ENCODE peak calls at places on chromosomes 5 and 9, in five cellular contexts. V, P, E, U and G are unnamed samples. For H3K9me3, the result is how much of the 10 kb centered on the place peaks cover.

GRCh38 chr5:14807471-14807870 is 64.1 kb downstream of the ANKH start:
- DNase-seq in V (no peak), P (no peak), E (no peak), U (no peak), G (no peak)

GRCh38 chr5:138640855-138641254 is 65.7 kb upstream of the HSPA9 start:
- DNase-seq in V (no peak), P (no peak), E (no peak), U (no peak), G (no peak)

GRCh38 chr5:71809446-71809845 is 90.4 kb downstream of the CARTPT start:
- DNase-seq in V (no peak), P (no peak), E (no peak), U (no peak), G (no peak)

GRCh38 chr9:34177906-34178697 is 741 bp upstream of the UBAP1 start:
- DNase-seq in V (no peak), P (no peak), E (no peak), U (no peak), G (no peak)

GRCh38 chr5:32462618-32463017 is 18.1 kb upstream of the ZFR start:
- DNase-seq in V (no peak), P (no peak), E (no peak), U (no peak), G (no peak)

GRCh38 chr5:147906326-147907095 is at the start of gene C5orf46:
- DNase-seq in V (peak), P (peak), E (no peak), U (no peak), G (no peak)

GRCh38 chr9:33137781-33138264 is 29.3 kb downstream of the B4GALT1 start:
- DNase-seq in V (no peak), P (no peak), E (no peak), U (no peak), G (no peak)

GRCh38 chr9:76691761-76692313 is 72.4 kb upstream of the PCA3 start:
- DNase-seq in V (peak), P (no peak), E (no peak), U (no peak), G (no peak)

GRCh38 chr5:122715095-122715494 is 59.8 kb upstream of the SNX2 start:
- DNase-seq in V (no peak), P (no peak), E (no peak), U (no peak), G (no peak)

GRCh38 chr5:86756839-86757238 is 139.1 kb downstream of the COX7C start:
- DNase-seq in V (no peak), P (no peak), E (no peak), U (no peak), G (no peak)

GRCh38 chr9:135884328-135885035 is 22.9 kb downstream of the CAMSAP1 start:
- DNase-seq in V (peak), P (peak), E (no peak), U (no peak), G (no peak)

GRCh38 chr9:125240649-125240999 is 519 bp downstream of the HSPA5 start:
- DNase-seq in V (no peak), P (no peak), E (peak), U (no peak), G (no peak)

GRCh38 chr5:59034498-59035186 is 451.8 kb downstream of the RAB3C start:
- DNase-seq in V (peak), P (peak), E (no peak), U (no peak), G (no peak)

GRCh38 chr9:35516481-35516880 is 26.6 kb downstream of the RUSC2 start:
- DNase-seq in V (peak), P (peak), E (no peak), U (no peak), G (no peak)

GRCh38 chr5:107806705-107807104 is 136.0 kb upstream of the EFNA5 start:
- DNase-seq in V (peak), P (peak), E (no peak), U (no peak), G (no peak)

GRCh38 chr9:125409217-125409636 is 147.6 kb downstream of the GAPVD1 start:
- DNase-seq in V (no peak), P (no peak), E (no peak), U (no peak), G (no peak)

GRCh38 chr9:93062364-93062763 is 3.9 kb downstream of the SUSD3 start:
- DNase-seq in V (no peak), P (no peak), E (no peak), U (no peak), G (no peak)

GRCh38 chr5:65769539-65769938 is 47.5 kb downstream of the NLN start:
- DNase-seq in V (no peak), P (peak), E (no peak), U (peak), G (no peak)

GRCh38 chr9:129471201-129472019 is 149.5 kb downstream of the C9orf50 start:
- DNase-seq in V (no peak), P (no peak), E (no peak), U (no peak), G (no peak)

GRCh38 chr9:134315716-134316443 is 10.4 kb upstream of the RXRA start:
- DNase-seq in V (no peak), P (no peak), E (no peak), U (no peak), G (no peak)

GRCh38 chr5:123344819-123345426 is 78.3 kb downstream of the CEP120 start:
- DNase-seq in V (peak), P (peak), E (peak), U (no peak), G (no peak)

GRCh38 chr5:150538007-150538917 is 30.3 kb downstream of the NDST1 start:
- DNase-seq in V (no peak), P (no peak), E (no peak), U (no peak), G (no peak)

GRCh38 chr9:34123682-34124081 is 2.8 kb downstream of the DCAF12 start:
- DNase-seq in V (no peak), P (no peak), E (peak), U (no peak), G (no peak)

GRCh38 chr5:88671408-88671807 is 211.6 kb downstream of the MEF2C start:
- DNase-seq in V (no peak), P (no peak), E (no peak), U (no peak), G (no peak)

GRCh38 chr9:118961857-118962256 is 407.4 kb downstream of the BRINP1 start:
- DNase-seq in V (peak), P (peak), E (no peak), U (no peak), G (no peak)

GRCh38 chr9:90044710-90045151 is 439.9 kb downstream of the GADD45G start:
- DNase-seq in V (peak), P (peak), E (no peak), U (no peak), G (no peak)

GRCh38 chr5:58276431-58276830 is 183.5 kb downstream of the PLK2 start:
- DNase-seq in V (no peak), P (no peak), E (no peak), U (no peak), G (no peak)

GRCh38 chr5:17852701-17853100 is 218.4 kb downstream of the TAF11L14 start:
- DNase-seq in V (no peak), P (no peak), E (no peak), U (no peak), G (no peak)

GRCh38 chr9:138020120-138020794 is 142.7 kb downstream of the CACNA1B start:
- DNase-seq in V (no peak), P (no peak), E (no peak), U (no peak), G (no peak)

GRCh38 chr9:87676976-87677775 is 48.7 kb upstream of the CTSL start:
- DNase-seq in V (peak), P (no peak), E (peak), U (no peak), G (no peak)

GRCh38 chr5:146208916-146209522 is 5.6 kb downstream of the RBM27 start:
- DNase-seq in V (no peak), P (no peak), E (no peak), U (no peak), G (no peak)

GRCh38 chr5:31845351-31845750 is 206.4 kb downstream of the PDZD2 start:
- DNase-seq in V (no peak), P (no peak), E (no peak), U (no peak), G (no peak)

GRCh38 chr9:133074111-133074651 is 12.4 kb downstream of the CEL start:
- DNase-seq in V (peak), P (peak), E (no peak), U (peak), G (no peak)

GRCh38 chr9:89714316-89714715 is 109.5 kb downstream of the GADD45G start:
- DNase-seq in V (no peak), P (no peak), E (no peak), U (no peak), G (no peak)

GRCh38 chr5:43121565-43122484 is 1.1 kb downstream of the ZNF131 start:
- DNase-seq in V (peak), P (peak), E (no peak), U (peak), G (no peak)

GRCh38 chr9:2050236-2050635 is 35.1 kb downstream of the SMARCA2 start:
- DNase-seq in V (no peak), P (no peak), E (no peak), U (no peak), G (no peak)

GRCh38 chr5:177362102-177362868 is 4.6 kb downstream of the RGS14 start:
- DNase-seq in V (no peak), P (no peak), E (no peak), U (no peak), G (peak)

GRCh38 chr5:92907914-92908606 is 673.0 kb downstream of the NR2F1-AS1 start:
- DNase-seq in V (no peak), P (peak), E (no peak), U (peak), G (no peak)

GRCh38 chr5:132495063-132495671 is 4.6 kb upstream of the IRF1 start:
- DNase-seq in V (peak), P (no peak), E (peak), U (no peak), G (no peak)

GRCh38 chr9:111542497-111543254 is 17.7 kb downstream of the ZNF483 start:
- DNase-seq in V (no peak), P (no peak), E (no peak), U (no peak), G (no peak)
- H3K9me3 ChIP-seq in V (half or more), P (under half), E (under half), U (under half), G (under half)

GRCh38 chr5:6749026-6749716 is 35.9 kb downstream of the TENT4A start:
- DNase-seq in V (no peak), P (no peak), E (no peak), U (no peak), G (no peak)
- H3K9me3 ChIP-seq in V (under half), P (under half), E (under half), U (under half), G (under half)

GRCh38 chr5:179123109-179123426 is 62.9 kb downstream of the ZNF354C start:
- DNase-seq in V (no peak), P (no peak), E (no peak), U (no peak), G (no peak)
- H3K9me3 ChIP-seq in V (under half), P (half or more), E (under half), U (half or more), G (under half)

GRCh38 chr5:113575074-113575473 is 61.6 kb downstream of the YTHDC2 start:
- DNase-seq in V (no peak), P (no peak), E (no peak), U (no peak), G (no peak)

GRCh38 chr5:113572716-113573115 is 59.2 kb downstream of the YTHDC2 start:
- DNase-seq in V (no peak), P (no peak), E (no peak), U (no peak), G (no peak)

GRCh38 chr5:113581388-113581787 is 67.9 kb downstream of the YTHDC2 start:
- DNase-seq in V (no peak), P (no peak), E (no peak), U (no peak), G (no peak)

GRCh38 chr5:113574417-113574816 is 60.9 kb downstream of the YTHDC2 start:
- DNase-seq in V (no peak), P (peak), E (no peak), U (peak), G (no peak)

GRCh38 chr5:113578091-113578490 is 64.6 kb downstream of the YTHDC2 start:
- DNase-seq in V (no peak), P (no peak), E (no peak), U (no peak), G (no peak)
- H3K9me3 ChIP-seq in V (under half), P (under half), E (under half), U (under half), G (under half)

GRCh38 chr5:179089502-179089901 is 29.3 kb downstream of the ZNF354C start:
- DNase-seq in V (no peak), P (no peak), E (no peak), U (no peak), G (no peak)
- H3K9me3 ChIP-seq in V (half or more), P (under half), E (under half), U (under half), G (under half)

DNA sequence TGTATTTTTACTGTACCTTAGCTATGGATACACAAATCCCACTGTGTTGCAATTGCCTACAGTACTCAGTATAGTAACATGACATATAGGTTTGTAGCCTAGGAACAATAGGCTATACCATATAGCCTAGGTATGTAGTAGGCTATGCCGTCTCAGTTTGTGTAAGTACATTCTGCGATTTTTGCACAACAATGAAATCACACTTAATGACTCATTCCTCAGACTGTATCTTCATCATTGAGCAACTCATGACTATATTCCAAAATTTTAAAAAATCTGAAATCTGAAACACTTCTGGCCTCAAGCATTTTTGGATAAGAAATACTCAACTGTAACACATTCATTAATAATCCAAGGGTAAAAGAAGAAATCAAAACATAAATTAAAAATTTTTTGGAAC is 666.8 kb upstream of the GRAMD2B start:
- DNase-seq in V (no peak), P (no peak), E (no peak), U (no peak), G (no peak)
- H3K9me3 ChIP-seq in V (under half), P (under half), E (under half), U (under half), G (under half)